ENCODE peak calls at places on chromosomes 12 and 14, in seven cellular contexts. One of them, this sample, is unnamed.

GRCh38 chr12:124073636-124074035 is 100.6 kb downstream of the ZNF664 start:
- DNase-seq in left ventricle myocardium inferior: no peak
- DNase-seq in IMR-90: no peak
- DNase-seq in CD8-positive, alpha-beta T cell: no peak
- DNase-seq in adrenal gland: no peak
- DNase-seq in uterus: no peak
- DNase-seq in CD8-positive, alpha-beta memory T cell: no peak
- DNase-seq in this sample: no peak

GRCh38 chr12:129486931-129487330 is 416.9 kb downstream of the TMEM132D start:
- DNase-seq in CD8-positive, alpha-beta T cell: no peak
- DNase-seq in adrenal gland: no peak
- DNase-seq in left ventricle myocardium inferior: no peak
- DNase-seq in CD8-positive, alpha-beta memory T cell: no peak
- DNase-seq in IMR-90: no peak
- DNase-seq in uterus: no peak
- DNase-seq in this sample: no peak

GRCh38 chr14:77322951-77323350 is 2.1 kb downstream of the GSTZ1 start:
- DNase-seq in CD8-positive, alpha-beta T cell: no peak
- DNase-seq in left ventricle myocardium inferior: no peak
- DNase-seq in IMR-90: no peak
- DNase-seq in CD8-positive, alpha-beta memory T cell: no peak
- DNase-seq in adrenal gland: no peak
- DNase-seq in uterus: no peak
- DNase-seq in this sample: no peak

GRCh38 chr12:70774055-70774454 is 136.8 kb upstream of the PTPRB start:
- DNase-seq in IMR-90: no peak
- DNase-seq in uterus: no peak
- DNase-seq in CD8-positive, alpha-beta T cell: no peak
- DNase-seq in adrenal gland: no peak
- DNase-seq in CD8-positive, alpha-beta memory T cell: no peak
- DNase-seq in left ventricle myocardium inferior: no peak
- DNase-seq in this sample: no peak

GRCh38 chr12:25718081-25718731 is 165.1 kb upstream of the LMNTD1 start:
- DNase-seq in left ventricle myocardium inferior: no peak
- DNase-seq in CD8-positive, alpha-beta T cell: no peak
- DNase-seq in adrenal gland: no peak
- DNase-seq in CD8-positive, alpha-beta memory T cell: no peak
- DNase-seq in IMR-90: no peak
- DNase-seq in uterus: no peak
- DNase-seq in this sample: no peak

GRCh38 chr12:96879301-96879700 is 27.8 kb upstream of the NEDD1 start:
- DNase-seq in left ventricle myocardium inferior: no peak
- DNase-seq in CD8-positive, alpha-beta T cell: no peak
- DNase-seq in uterus: no peak
- DNase-seq in CD8-positive, alpha-beta memory T cell: no peak
- DNase-seq in IMR-90: no peak
- DNase-seq in adrenal gland: no peak
- DNase-seq in this sample: no peak

GRCh38 chr12:65602579-65603295 is 221.5 kb upstream of the HMGA2 start:
- DNase-seq in CD8-positive, alpha-beta T cell: no peak
- DNase-seq in uterus: peak; percentile 62
- DNase-seq in left ventricle myocardium inferior: peak; percentile 75
- DNase-seq in IMR-90: peak; percentile 97
- DNase-seq in adrenal gland: peak; percentile 86
- DNase-seq in CD8-positive, alpha-beta memory T cell: no peak
- DNase-seq in this sample: no peak

GRCh38 chr12:130026608-130027176 is 122.9 kb upstream of the TMEM132D start:
- DNase-seq in uterus: no peak
- DNase-seq in adrenal gland: no peak
- DNase-seq in IMR-90: no peak
- DNase-seq in CD8-positive, alpha-beta memory T cell: no peak
- DNase-seq in CD8-positive, alpha-beta T cell: no peak
- DNase-seq in left ventricle myocardium inferior: no peak
- DNase-seq in this sample: peak; percentile 23

GRCh38 chr12:122283680-122284079 is 17.4 kb upstream of the VPS33A start:
- DNase-seq in left ventricle myocardium inferior: no peak
- DNase-seq in uterus: no peak
- DNase-seq in adrenal gland: no peak
- DNase-seq in CD8-positive, alpha-beta memory T cell: no peak
- DNase-seq in IMR-90: no peak
- DNase-seq in CD8-positive, alpha-beta T cell: no peak
- DNase-seq in this sample: no peak

GRCh38 chr12:45730116-45730841 is 773 bp downstream of the ARID2 start:
- DNase-seq in left ventricle myocardium inferior: peak; percentile 48
- DNase-seq in CD8-positive, alpha-beta T cell: peak; percentile 49
- DNase-seq in CD8-positive, alpha-beta memory T cell: peak; percentile 79
- DNase-seq in adrenal gland: peak; percentile 77
- DNase-seq in IMR-90: peak; percentile 43
- DNase-seq in uterus: peak; percentile 31
- DNase-seq in this sample: peak; percentile 71

GRCh38 chr12:11765421-11765816 is 115.9 kb downstream of the ETV6 start:
- DNase-seq in left ventricle myocardium inferior: no peak
- DNase-seq in uterus: no peak
- DNase-seq in CD8-positive, alpha-beta memory T cell: no peak
- DNase-seq in adrenal gland: no peak
- DNase-seq in CD8-positive, alpha-beta T cell: no peak
- DNase-seq in IMR-90: peak; percentile 52
- DNase-seq in this sample: no peak
- H3K4me1 ChIP-seq in left ventricle myocardium inferior: peaks cover 90% of the 10 kb centered on the region
- H3K4me1 ChIP-seq in uterus: peaks cover 6% of the 10 kb centered on the region
- H3K4me1 ChIP-seq in CD8-positive, alpha-beta memory T cell: peaks cover 35% of the 10 kb centered on the region
- H3K4me1 ChIP-seq in adrenal gland: peaks cover 43% of the 10 kb centered on the region
- H3K4me1 ChIP-seq in CD8-positive, alpha-beta T cell: peaks cover 24% of the 10 kb centered on the region
- H3K4me1 ChIP-seq in IMR-90: peaks cover 38% of the 10 kb centered on the region
- H3K4me1 ChIP-seq in this sample: peaks cover 33% of the 10 kb centered on the region

GRCh38 chr14:51398898-51399297 is 158.9 kb downstream of the TMX1 start:
- DNase-seq in IMR-90: peak; percentile 97
- DNase-seq in CD8-positive, alpha-beta memory T cell: no peak
- DNase-seq in adrenal gland: no peak
- DNase-seq in CD8-positive, alpha-beta T cell: no peak
- DNase-seq in left ventricle myocardium inferior: no peak
- DNase-seq in uterus: no peak
- DNase-seq in this sample: no peak
- H3K27ac ChIP-seq in IMR-90: peak overlapping the region; percentile 77
- H3K27ac ChIP-seq in CD8-positive, alpha-beta memory T cell: no peak overlapping the region
- H3K27ac ChIP-seq in adrenal gland: no peak overlapping the region
- H3K27ac ChIP-seq in CD8-positive, alpha-beta T cell: no peak overlapping the region
- H3K27ac ChIP-seq in left ventricle myocardium inferior: peak overlapping the region; percentile 22
- H3K27ac ChIP-seq in uterus: no peak overlapping the region
- H3K27ac ChIP-seq in this sample: no peak overlapping the region

GRCh38 chr14:28515571-28515970 is 251.0 kb upstream of the FOXG1 start:
- DNase-seq in left ventricle myocardium inferior: no peak
- DNase-seq in IMR-90: peak; percentile 0
- DNase-seq in CD8-positive, alpha-beta memory T cell: no peak
- DNase-seq in adrenal gland: no peak
- DNase-seq in CD8-positive, alpha-beta T cell: no peak
- DNase-seq in uterus: no peak
- DNase-seq in this sample: no peak
- H3K9me3 ChIP-seq in left ventricle myocardium inferior: peaks cover 20% of the 10 kb centered on the region
- H3K9me3 ChIP-seq in IMR-90: peaks cover 7% of the 10 kb centered on the region
- H3K9me3 ChIP-seq in CD8-positive, alpha-beta memory T cell: no peaks in the 10 kb centered on the region
- H3K9me3 ChIP-seq in adrenal gland: no peaks in the 10 kb centered on the region
- H3K9me3 ChIP-seq in CD8-positive, alpha-beta T cell: peaks cover 3% of the 10 kb centered on the region
- H3K9me3 ChIP-seq in uterus: no peaks in the 10 kb centered on the region
- H3K9me3 ChIP-seq in this sample: no peaks in the 10 kb centered on the region

DNA sequence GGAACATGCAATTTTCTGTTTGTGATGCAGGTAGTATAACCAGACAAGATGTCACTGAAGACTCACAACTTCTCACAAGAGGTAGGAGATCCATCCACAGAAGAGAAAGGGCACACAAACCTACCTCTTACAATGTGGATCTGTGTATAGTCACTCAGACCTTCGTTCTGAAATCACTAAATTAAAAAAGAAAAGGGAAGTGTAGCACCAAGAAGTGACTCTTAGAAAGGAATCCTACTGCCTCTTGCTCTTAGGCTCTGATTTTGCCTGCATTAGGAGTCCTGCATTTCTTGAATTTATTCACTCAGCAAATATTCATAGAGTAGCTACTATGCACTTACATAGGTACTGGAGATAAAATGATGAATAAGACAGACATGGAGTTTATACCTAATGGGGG is 347.6 kb downstream of the BMP4 start:
- DNase-seq in IMR-90: no peak
- DNase-seq in left ventricle myocardium inferior: no peak
- DNase-seq in CD8-positive, alpha-beta T cell: no peak
- DNase-seq in uterus: no peak
- DNase-seq in CD8-positive, alpha-beta memory T cell: no peak
- DNase-seq in adrenal gland: no peak
- DNase-seq in this sample: no peak
- H3K4me1 ChIP-seq in IMR-90: peaks cover 3% of the 10 kb centered on the region
- H3K4me1 ChIP-seq in left ventricle myocardium inferior: no peaks in the 10 kb centered on the region
- H3K4me1 ChIP-seq in CD8-positive, alpha-beta T cell: no peaks in the 10 kb centered on the region
- H3K4me1 ChIP-seq in uterus: no peaks in the 10 kb centered on the region
- H3K4me1 ChIP-seq in CD8-positive, alpha-beta memory T cell: no peaks in the 10 kb centered on the region
- H3K4me1 ChIP-seq in adrenal gland: no peaks in the 10 kb centered on the region
- H3K4me1 ChIP-seq in this sample: no peaks in the 10 kb centered on the region

DNA sequence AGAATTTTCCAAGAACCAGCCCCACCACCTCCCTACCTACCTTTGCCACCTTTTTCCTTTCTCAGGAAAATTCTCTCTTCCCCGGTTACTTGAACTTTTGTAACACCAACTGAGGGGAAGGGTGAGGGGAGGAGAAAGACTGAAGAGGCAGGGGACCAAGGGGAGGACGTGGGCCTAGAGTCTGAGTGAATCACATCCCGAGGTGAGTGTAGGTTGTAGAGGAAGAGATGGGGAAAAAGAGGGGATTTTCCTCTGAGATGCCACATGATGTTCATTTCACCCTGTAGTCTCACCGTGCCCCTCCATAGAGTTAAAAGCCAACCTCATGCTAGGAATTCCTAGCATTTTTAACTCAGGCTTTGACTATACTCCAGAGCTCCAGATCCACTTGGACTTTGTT is 311.8 kb downstream of the RPAP3 start:
- DNase-seq in adrenal gland: no peak
- DNase-seq in CD8-positive, alpha-beta T cell: no peak
- DNase-seq in IMR-90: no peak
- DNase-seq in CD8-positive, alpha-beta memory T cell: no peak
- DNase-seq in uterus: no peak
- DNase-seq in left ventricle myocardium inferior: no peak
- DNase-seq in this sample: no peak
- H3K27ac ChIP-seq in adrenal gland: no peak overlapping the region
- H3K27ac ChIP-seq in CD8-positive, alpha-beta T cell: peak overlapping the region; percentile 21
- H3K27ac ChIP-seq in IMR-90: no peak overlapping the region
- H3K27ac ChIP-seq in CD8-positive, alpha-beta memory T cell: no peak overlapping the region
- H3K27ac ChIP-seq in uterus: no peak overlapping the region
- H3K27ac ChIP-seq in left ventricle myocardium inferior: no peak overlapping the region
- H3K27ac ChIP-seq in this sample: peak overlapping the region; percentile 2

DNA sequence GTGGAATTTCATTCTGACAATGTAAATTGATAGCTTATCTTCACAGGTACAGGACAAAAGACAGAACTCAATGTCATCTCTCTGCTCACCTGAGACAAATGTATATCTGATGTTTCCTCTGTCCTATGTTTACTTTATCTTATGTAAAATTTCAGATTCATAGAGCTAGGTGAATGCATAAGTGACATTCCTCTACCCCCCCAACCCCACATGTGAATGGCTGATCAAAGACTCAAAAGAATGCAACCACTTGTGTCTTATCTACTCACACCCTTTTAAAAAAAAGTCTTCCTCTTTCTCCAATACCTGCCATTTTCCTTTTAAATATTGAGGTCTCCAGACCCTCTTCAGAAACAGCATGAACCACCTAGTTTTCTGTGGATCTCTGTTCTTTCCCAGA is 736.6 kb upstream of the SEL1L start:
- DNase-seq in CD8-positive, alpha-beta T cell: no peak
- DNase-seq in CD8-positive, alpha-beta memory T cell: no peak
- DNase-seq in uterus: no peak
- DNase-seq in IMR-90: no peak
- DNase-seq in adrenal gland: no peak
- DNase-seq in left ventricle myocardium inferior: no peak
- DNase-seq in this sample: no peak
- H3K9me3 ChIP-seq in CD8-positive, alpha-beta T cell: no peaks in the 10 kb centered on the region
- H3K9me3 ChIP-seq in CD8-positive, alpha-beta memory T cell: no peaks in the 10 kb centered on the region
- H3K9me3 ChIP-seq in uterus: no peaks in the 10 kb centered on the region
- H3K9me3 ChIP-seq in IMR-90: peaks cover 7% of the 10 kb centered on the region
- H3K9me3 ChIP-seq in adrenal gland: no peaks in the 10 kb centered on the region
- H3K9me3 ChIP-seq in left ventricle myocardium inferior: no peaks in the 10 kb centered on the region
- H3K9me3 ChIP-seq in this sample: no peaks in the 10 kb centered on the region

GRCh38 chr14:92651793-92652382 is 96.5 kb downstream of the LGMN start:
- DNase-seq in left ventricle myocardium inferior: peak; percentile 64
- DNase-seq in adrenal gland: peak; percentile 68
- DNase-seq in uterus: no peak
- DNase-seq in CD8-positive, alpha-beta memory T cell: peak; percentile 54
- DNase-seq in CD8-positive, alpha-beta T cell: peak; percentile 35
- DNase-seq in IMR-90: no peak
- DNase-seq in this sample: no peak

GRCh38 chr14:92649934-92650545 is 98.4 kb downstream of the LGMN start:
- DNase-seq in adrenal gland: peak; percentile 82
- DNase-seq in uterus: peak; percentile 88
- DNase-seq in left ventricle myocardium inferior: peak; percentile 56
- DNase-seq in CD8-positive, alpha-beta T cell: no peak
- DNase-seq in IMR-90: peak; percentile 92
- DNase-seq in CD8-positive, alpha-beta memory T cell: peak; percentile 43
- DNase-seq in this sample: no peak

GRCh38 chr14:92649066-92649465 is 99.4 kb downstream of the LGMN start:
- DNase-seq in CD8-positive, alpha-beta T cell: no peak
- DNase-seq in IMR-90: no peak
- DNase-seq in left ventricle myocardium inferior: no peak
- DNase-seq in adrenal gland: no peak
- DNase-seq in uterus: no peak
- DNase-seq in CD8-positive, alpha-beta memory T cell: peak; percentile 41
- DNase-seq in this sample: no peak

GRCh38 chr14:92651106-92651792 is 97.2 kb downstream of the LGMN start:
- DNase-seq in IMR-90: no peak
- DNase-seq in uterus: no peak
- DNase-seq in adrenal gland: peak; percentile 66
- DNase-seq in CD8-positive, alpha-beta memory T cell: peak; percentile 91
- DNase-seq in left ventricle myocardium inferior: no peak
- DNase-seq in CD8-positive, alpha-beta T cell: peak; percentile 74
- DNase-seq in this sample: peak; percentile 87

DNA sequence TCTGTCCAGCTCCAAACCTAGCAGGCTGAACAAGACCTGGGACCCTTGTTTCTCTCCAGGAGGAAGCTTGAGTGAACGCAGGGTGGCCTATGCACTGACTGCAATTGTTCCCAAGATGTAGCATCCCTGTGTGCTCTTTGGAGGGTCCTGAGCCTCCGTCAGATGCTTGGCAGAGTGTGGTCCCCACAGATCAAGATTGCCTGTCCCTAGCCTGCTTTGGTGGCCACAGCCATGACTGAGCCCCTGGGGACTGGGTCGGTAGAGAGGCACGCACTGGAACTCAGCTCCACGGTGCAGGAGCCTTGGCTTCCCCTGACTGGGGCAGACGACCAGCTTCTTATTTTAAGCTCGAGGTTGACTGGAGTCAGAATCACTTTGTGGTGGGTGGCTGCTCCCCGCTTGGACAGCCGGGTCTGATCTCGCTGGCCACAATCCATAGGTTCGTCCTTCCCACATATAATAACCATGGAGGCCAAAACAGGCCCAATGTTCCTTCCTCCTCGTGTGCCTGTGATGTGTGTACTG is 97.8 kb downstream of the LGMN start:
- DNase-seq in left ventricle myocardium inferior: no peak
- DNase-seq in adrenal gland: no peak
- DNase-seq in IMR-90: no peak
- DNase-seq in CD8-positive, alpha-beta memory T cell: peak; percentile 14
- DNase-seq in uterus: no peak
- DNase-seq in CD8-positive, alpha-beta T cell: no peak
- DNase-seq in this sample: no peak
- H3K4me1 ChIP-seq in left ventricle myocardium inferior: peaks cover 14% of the 10 kb centered on the region
- H3K4me1 ChIP-seq in adrenal gland: peaks cover 13% of the 10 kb centered on the region
- H3K4me1 ChIP-seq in IMR-90: peaks cover 38% of the 10 kb centered on the region
- H3K4me1 ChIP-seq in CD8-positive, alpha-beta memory T cell: peaks cover 64% of the 10 kb centered on the region
- H3K4me1 ChIP-seq in uterus: peaks cover 23% of the 10 kb centered on the region
- H3K4me1 ChIP-seq in CD8-positive, alpha-beta T cell: peaks cover 61% of the 10 kb centered on the region
- H3K4me1 ChIP-seq in this sample: peaks cover 58% of the 10 kb centered on the region